ENCODE peak calls at places on chromosomes 4 and X, in six cellular contexts. One of them, this sample, is unnamed. For H3K4me1 and H3K36me3, the result is how much of the 10 kb centered on the place peaks cover.

GRCh38 chrX:7514871-7515599 is 327.9 kb upstream of the VCX start:
- DNase-seq in stomach: no peak
- DNase-seq in Karpas-422: no peak
- DNase-seq in K562: no peak
- DNase-seq in PC-3: peak
- DNase-seq in psoas muscle: peak
- DNase-seq in this sample: no peak

GRCh38 chr4:57034571-57034970 is 55.9 kb downstream of the POLR2B start:
- DNase-seq in stomach: no peak
- DNase-seq in Karpas-422: no peak
- DNase-seq in K562: no peak
- DNase-seq in PC-3: no peak
- DNase-seq in psoas muscle: no peak
- DNase-seq in this sample: no peak

GRCh38 chrX:18575744-18576143 is 96.2 kb downstream of the RS1 start:
- DNase-seq in stomach: no peak
- DNase-seq in Karpas-422: no peak
- DNase-seq in K562: no peak
- DNase-seq in PC-3: no peak
- DNase-seq in psoas muscle: no peak
- DNase-seq in this sample: no peak

GRCh38 chrX:122004127-122004526 is 956.7 kb downstream of the GLUD2 start:
- DNase-seq in stomach: no peak
- DNase-seq in Karpas-422: no peak
- DNase-seq in K562: no peak
- DNase-seq in PC-3: no peak
- DNase-seq in psoas muscle: no peak
- DNase-seq in this sample: no peak

GRCh38 chrX:68929332-68930150 is 100.7 kb downstream of the EFNB1 start:
- DNase-seq in stomach: peak
- DNase-seq in Karpas-422: no peak
- DNase-seq in K562: no peak
- DNase-seq in PC-3: peak
- DNase-seq in psoas muscle: peak
- DNase-seq in this sample: no peak

GRCh38 chr4:114921790-114922581 is 191.4 kb downstream of the NDST4 start:
- DNase-seq in stomach: no peak
- DNase-seq in Karpas-422: no peak
- DNase-seq in K562: no peak
- DNase-seq in PC-3: no peak
- DNase-seq in psoas muscle: no peak
- DNase-seq in this sample: no peak

GRCh38 chrX:139086243-139086642 is 374.7 kb upstream of the FGF13 start:
- DNase-seq in stomach: no peak
- DNase-seq in Karpas-422: no peak
- DNase-seq in K562: no peak
- DNase-seq in PC-3: no peak
- DNase-seq in psoas muscle: no peak
- DNase-seq in this sample: no peak

GRCh38 chrX:2829066-2829430 is 318 bp downstream of the GYG2 start:
- DNase-seq in stomach: no peak
- DNase-seq in Karpas-422: no peak
- DNase-seq in K562: peak
- DNase-seq in PC-3: no peak
- DNase-seq in psoas muscle: no peak
- DNase-seq in this sample: no peak

GRCh38 chrX:29952016-29952415 is 263.3 kb upstream of the MAGEB2 start:
- DNase-seq in stomach: no peak
- DNase-seq in Karpas-422: no peak
- DNase-seq in K562: no peak
- DNase-seq in PC-3: no peak
- DNase-seq in psoas muscle: no peak
- DNase-seq in this sample: no peak

GRCh38 chr4:20764353-20764752 is 64.1 kb downstream of the PACRGL start:
- DNase-seq in stomach: no peak
- DNase-seq in Karpas-422: no peak
- DNase-seq in K562: no peak
- DNase-seq in PC-3: peak
- DNase-seq in psoas muscle: no peak
- DNase-seq in this sample: no peak

GRCh38 chrX:22395372-22395771 is 122.7 kb downstream of the CBLL2 start:
- DNase-seq in stomach: no peak
- DNase-seq in Karpas-422: no peak
- DNase-seq in K562: no peak
- DNase-seq in PC-3: peak
- DNase-seq in psoas muscle: no peak
- DNase-seq in this sample: no peak

GRCh38 chrX:119635179-119635578 is 29.0 kb upstream of the NKRF start:
- DNase-seq in stomach: no peak
- DNase-seq in Karpas-422: no peak
- DNase-seq in K562: no peak
- DNase-seq in PC-3: no peak
- DNase-seq in psoas muscle: no peak
- DNase-seq in this sample: no peak

GRCh38 chrX:108299101-108299591 is 139.1 kb downstream of the COL4A6 start:
- DNase-seq in stomach: no peak
- DNase-seq in Karpas-422: no peak
- DNase-seq in K562: no peak
- DNase-seq in PC-3: no peak
- DNase-seq in psoas muscle: no peak
- DNase-seq in this sample: no peak

GRCh38 chr4:132737344-132737743 is 411.8 kb upstream of the PCDH10 start:
- DNase-seq in stomach: no peak
- DNase-seq in Karpas-422: no peak
- DNase-seq in K562: no peak
- DNase-seq in PC-3: no peak
- DNase-seq in psoas muscle: no peak
- DNase-seq in this sample: no peak

GRCh38 chr4:185165605-185166063 is 22.6 kb downstream of the SLC25A4 start:
- DNase-seq in stomach: no peak
- DNase-seq in Karpas-422: no peak
- DNase-seq in K562: no peak
- DNase-seq in PC-3: no peak
- DNase-seq in psoas muscle: no peak
- DNase-seq in this sample: peak

GRCh38 chr4:166657261-166657660 is 577.0 kb downstream of the SPOCK3 start:
- DNase-seq in stomach: no peak
- DNase-seq in Karpas-422: no peak
- DNase-seq in K562: no peak
- DNase-seq in PC-3: no peak
- DNase-seq in psoas muscle: no peak
- DNase-seq in this sample: no peak

GRCh38 chrX:12771445-12772069 is 19.7 kb upstream of the PRPS2 start:
- DNase-seq in stomach: peak
- DNase-seq in Karpas-422: peak
- DNase-seq in K562: peak
- DNase-seq in PC-3: peak
- DNase-seq in psoas muscle: peak
- DNase-seq in this sample: peak

GRCh38 chr4:52059372-52059771 is 8.3 kb downstream of the SPATA18 start:
- DNase-seq in stomach: peak
- DNase-seq in Karpas-422: no peak
- DNase-seq in K562: no peak
- DNase-seq in PC-3: peak
- DNase-seq in psoas muscle: no peak
- DNase-seq in this sample: no peak

GRCh38 chr4:6869944-6870343 is 39.7 kb upstream of the TBC1D14 start:
- DNase-seq in stomach: no peak
- DNase-seq in Karpas-422: no peak
- DNase-seq in K562: peak
- DNase-seq in PC-3: peak
- DNase-seq in psoas muscle: peak
- DNase-seq in this sample: no peak

GRCh38 chrX:17435476-17435875 is 60.5 kb downstream of the NHS start:
- DNase-seq in stomach: no peak
- DNase-seq in Karpas-422: no peak
- DNase-seq in K562: no peak
- DNase-seq in PC-3: no peak
- DNase-seq in psoas muscle: no peak
- DNase-seq in this sample: no peak

GRCh38 chr4:145347684-145348083 is 134.0 kb upstream of the SMAD1 start:
- DNase-seq in stomach: no peak
- DNase-seq in Karpas-422: no peak
- DNase-seq in K562: no peak
- DNase-seq in PC-3: no peak
- DNase-seq in psoas muscle: no peak
- DNase-seq in this sample: no peak

GRCh38 chrX:120456973-120457372 is 12.1 kb downstream of the LAMP2 start:
- DNase-seq in stomach: no peak
- DNase-seq in Karpas-422: peak
- DNase-seq in K562: no peak
- DNase-seq in PC-3: peak
- DNase-seq in psoas muscle: no peak
- DNase-seq in this sample: peak

GRCh38 chrX:54359408-54359807 is 1.6 kb upstream of the WNK3 start:
- DNase-seq in stomach: no peak
- DNase-seq in Karpas-422: no peak
- DNase-seq in K562: no peak
- DNase-seq in PC-3: no peak
- DNase-seq in psoas muscle: no peak
- DNase-seq in this sample: no peak

GRCh38 chrX:69538321-69538876 is 34.3 kb downstream of the NALF2 start:
- DNase-seq in stomach: peak
- DNase-seq in Karpas-422: peak
- DNase-seq in K562: peak
- DNase-seq in PC-3: peak
- DNase-seq in psoas muscle: peak
- DNase-seq in this sample: peak

GRCh38 chr4:71026086-71026485 is 32.6 kb downstream of the DCK start:
- DNase-seq in stomach: no peak
- DNase-seq in Karpas-422: no peak
- DNase-seq in K562: peak
- DNase-seq in PC-3: peak
- DNase-seq in psoas muscle: no peak
- DNase-seq in this sample: no peak

GRCh38 chrX:68828740-68829593 is at the start of gene EFNB1:
- DNase-seq in stomach: peak
- DNase-seq in Karpas-422: peak
- DNase-seq in K562: peak
- DNase-seq in PC-3: peak
- DNase-seq in psoas muscle: peak
- DNase-seq in this sample: peak

GRCh38 chrX:147183161-147183560 is 368.6 kb upstream of the CXorf51A start:
- DNase-seq in stomach: no peak
- DNase-seq in Karpas-422: no peak
- DNase-seq in K562: no peak
- DNase-seq in PC-3: no peak
- DNase-seq in psoas muscle: no peak
- DNase-seq in this sample: no peak

GRCh38 chr4:54064317-54065275 is at the start of gene CHIC2:
- DNase-seq in stomach: peak
- DNase-seq in Karpas-422: peak
- DNase-seq in K562: peak
- DNase-seq in PC-3: peak
- DNase-seq in psoas muscle: peak
- DNase-seq in this sample: peak
- H3K4me1 ChIP-seq in stomach: under half
- H3K4me1 ChIP-seq in Karpas-422: half or more
- H3K4me1 ChIP-seq in K562: under half
- H3K4me1 ChIP-seq in PC-3: half or more
- H3K4me1 ChIP-seq in psoas muscle: under half
- H3K4me1 ChIP-seq in this sample: under half

GRCh38 chr4:1182313-1182712 is 9.9 kb upstream of the SPON2 start:
- DNase-seq in stomach: no peak
- DNase-seq in Karpas-422: no peak
- DNase-seq in K562: no peak
- DNase-seq in PC-3: no peak
- DNase-seq in psoas muscle: no peak
- DNase-seq in this sample: no peak

GRCh38 chr4:1191621-1192020 is 19.2 kb upstream of the SPON2 start:
- DNase-seq in stomach: peak
- DNase-seq in Karpas-422: no peak
- DNase-seq in K562: no peak
- DNase-seq in PC-3: no peak
- DNase-seq in psoas muscle: peak
- DNase-seq in this sample: no peak

GRCh38 chr4:1192091-1192492 is 19.7 kb upstream of the SPON2 start:
- DNase-seq in stomach: peak
- DNase-seq in Karpas-422: no peak
- DNase-seq in K562: no peak
- DNase-seq in PC-3: peak
- DNase-seq in psoas muscle: peak
- DNase-seq in this sample: no peak

GRCh38 chr4:1183985-1184773 is 11.8 kb upstream of the SPON2 start:
- DNase-seq in stomach: peak
- DNase-seq in Karpas-422: no peak
- DNase-seq in K562: no peak
- DNase-seq in PC-3: no peak
- DNase-seq in psoas muscle: no peak
- DNase-seq in this sample: no peak

GRCh38 chr4:1187182-1187581 is 14.8 kb upstream of the SPON2 start:
- DNase-seq in stomach: peak
- DNase-seq in Karpas-422: no peak
- DNase-seq in K562: no peak
- DNase-seq in PC-3: no peak
- DNase-seq in psoas muscle: no peak
- DNase-seq in this sample: peak
- H3K4me3 ChIP-seq in stomach: no peak
- H3K4me3 ChIP-seq in Karpas-422: no peak
- H3K4me3 ChIP-seq in K562: no peak
- H3K4me3 ChIP-seq in PC-3: no peak
- H3K4me3 ChIP-seq in psoas muscle: no peak
- H3K4me3 ChIP-seq in this sample: no peak

GRCh38 chr4:27703771-27704170 is 843.1 kb downstream of the STIM2 start:
- DNase-seq in stomach: no peak
- DNase-seq in Karpas-422: no peak
- DNase-seq in K562: no peak
- DNase-seq in PC-3: no peak
- DNase-seq in psoas muscle: no peak
- DNase-seq in this sample: no peak

GRCh38 chr4:27702710-27703431 is 842.2 kb downstream of the STIM2 start:
- DNase-seq in stomach: no peak
- DNase-seq in Karpas-422: no peak
- DNase-seq in K562: no peak
- DNase-seq in PC-3: peak
- DNase-seq in psoas muscle: no peak
- DNase-seq in this sample: no peak

DNA sequence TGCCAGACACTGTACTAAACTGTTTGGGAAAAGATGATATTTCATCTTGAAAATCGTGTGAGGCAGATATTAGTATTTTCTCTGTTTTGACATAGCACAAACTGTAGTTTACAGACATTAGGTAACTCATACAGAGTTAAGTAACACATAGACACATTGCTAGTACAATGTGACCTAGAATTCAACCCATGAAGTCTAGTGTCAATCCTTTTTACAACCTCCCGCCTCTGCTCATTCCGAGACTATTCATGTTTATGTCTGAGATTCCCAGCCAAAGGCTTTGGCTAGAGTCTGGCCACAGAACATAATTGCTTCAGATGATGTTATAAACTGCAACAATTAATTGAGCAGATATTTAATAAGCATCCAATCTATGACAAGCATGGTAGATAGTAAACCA is 840.9 kb downstream of the STIM2 start:
- DNase-seq in stomach: no peak
- DNase-seq in Karpas-422: no peak
- DNase-seq in K562: no peak
- DNase-seq in PC-3: no peak
- DNase-seq in psoas muscle: no peak
- DNase-seq in this sample: no peak
- H3K36me3 ChIP-seq in stomach: under half
- H3K36me3 ChIP-seq in Karpas-422: under half
- H3K36me3 ChIP-seq in K562: under half
- H3K36me3 ChIP-seq in PC-3: under half
- H3K36me3 ChIP-seq in psoas muscle: under half
- H3K36me3 ChIP-seq in this sample: under half

GRCh38 chrX:65696613-65697012 is 29.2 kb downstream of the MSN start:
- DNase-seq in stomach: no peak
- DNase-seq in Karpas-422: no peak
- DNase-seq in K562: no peak
- DNase-seq in PC-3: no peak
- DNase-seq in psoas muscle: no peak
- DNase-seq in this sample: no peak
- H3K4me1 ChIP-seq in stomach: under half
- H3K4me1 ChIP-seq in Karpas-422: half or more
- H3K4me1 ChIP-seq in K562: under half
- H3K4me1 ChIP-seq in PC-3: under half
- H3K4me1 ChIP-seq in psoas muscle: half or more
- H3K4me1 ChIP-seq in this sample: half or more